ENCODE peak calls at places on chromosome 18, in seven cellular contexts. One of them, this sample, is unnamed.

GRCh38 chr18:574456-575228 is 5.5 kb upstream of the CETN1 start:
- DNase-seq in A549: no peak
- DNase-seq in heart left ventricle: no peak
- DNase-seq in gastrocnemius medialis: no peak
- DNase-seq in ovary: no peak
- DNase-seq in GM12878: no peak
- DNase-seq in spleen: no peak
- DNase-seq in this sample: no peak

GRCh38 chr18:811192-812122 is 585 bp downstream of the YES1 start:
- DNase-seq in A549: no peak
- DNase-seq in heart left ventricle: peak; percentile 57
- DNase-seq in gastrocnemius medialis: peak; percentile 24
- DNase-seq in ovary: no peak
- DNase-seq in GM12878: no peak
- DNase-seq in spleen: peak; percentile 89
- DNase-seq in this sample: no peak

GRCh38 chr18:73614812-73615211 is 532.8 kb downstream of the FBXO15 start:
- DNase-seq in A549: peak; percentile 9
- DNase-seq in heart left ventricle: no peak
- DNase-seq in gastrocnemius medialis: no peak
- DNase-seq in ovary: no peak
- DNase-seq in GM12878: no peak
- DNase-seq in spleen: no peak
- DNase-seq in this sample: no peak

GRCh38 chr18:32550958-32551357 is 80.3 kb upstream of the GAREM1 start:
- DNase-seq in A549: no peak
- DNase-seq in heart left ventricle: no peak
- DNase-seq in gastrocnemius medialis: no peak
- DNase-seq in ovary: no peak
- DNase-seq in GM12878: no peak
- DNase-seq in spleen: no peak
- DNase-seq in this sample: no peak

GRCh38 chr18:42413870-42414269 is 458.8 kb downstream of the PIK3C3 start:
- DNase-seq in A549: peak; percentile 0
- DNase-seq in heart left ventricle: no peak
- DNase-seq in gastrocnemius medialis: no peak
- DNase-seq in ovary: no peak
- DNase-seq in GM12878: no peak
- DNase-seq in spleen: no peak
- DNase-seq in this sample: no peak

GRCh38 chr18:35386600-35387366 is 9.6 kb upstream of the ZNF396 start:
- DNase-seq in A549: peak; percentile 83
- DNase-seq in heart left ventricle: peak; percentile 57
- DNase-seq in gastrocnemius medialis: peak; percentile 26
- DNase-seq in ovary: peak; percentile 50
- DNase-seq in GM12878: no peak
- DNase-seq in spleen: no peak
- DNase-seq in this sample: peak; percentile 87

GRCh38 chr18:45730832-45731545 is 7.0 kb downstream of the SLC14A1 start:
- DNase-seq in A549: peak; percentile 70
- DNase-seq in heart left ventricle: no peak
- DNase-seq in gastrocnemius medialis: no peak
- DNase-seq in ovary: no peak
- DNase-seq in GM12878: no peak
- DNase-seq in spleen: no peak
- DNase-seq in this sample: no peak

GRCh38 chr18:59802031-59802430 is 97.8 kb upstream of the PMAIP1 start:
- DNase-seq in A549: no peak
- DNase-seq in heart left ventricle: no peak
- DNase-seq in gastrocnemius medialis: no peak
- DNase-seq in ovary: no peak
- DNase-seq in GM12878: peak; percentile 13
- DNase-seq in spleen: no peak
- DNase-seq in this sample: no peak

GRCh38 chr18:995641-996040 is 91.0 kb downstream of the ADCYAP1 start:
- DNase-seq in A549: no peak
- DNase-seq in heart left ventricle: no peak
- DNase-seq in gastrocnemius medialis: no peak
- DNase-seq in ovary: no peak
- DNase-seq in GM12878: no peak
- DNase-seq in spleen: no peak
- DNase-seq in this sample: no peak

GRCh38 chr18:12307871-12308385 is at the start of gene TUBB6:
- DNase-seq in A549: peak; percentile 38
- DNase-seq in heart left ventricle: peak; percentile 91
- DNase-seq in gastrocnemius medialis: peak; percentile 27
- DNase-seq in ovary: peak; percentile 77
- DNase-seq in GM12878: no peak
- DNase-seq in spleen: peak; percentile 81
- DNase-seq in this sample: peak; percentile 93

GRCh38 chr18:3230401-3231334 is 10.9 kb upstream of the MYOM1 start:
- DNase-seq in A549: peak; percentile 49
- DNase-seq in heart left ventricle: no peak
- DNase-seq in gastrocnemius medialis: no peak
- DNase-seq in ovary: no peak
- DNase-seq in GM12878: no peak
- DNase-seq in spleen: no peak
- DNase-seq in this sample: no peak

GRCh38 chr18:66646622-66647021 is 42.7 kb upstream of the CDH19 start:
- DNase-seq in A549: no peak
- DNase-seq in heart left ventricle: no peak
- DNase-seq in gastrocnemius medialis: no peak
- DNase-seq in ovary: no peak
- DNase-seq in GM12878: no peak
- DNase-seq in spleen: no peak
- DNase-seq in this sample: no peak

GRCh38 chr18:8116346-8117007 is 492.8 kb upstream of the RAB12 start:
- DNase-seq in A549: peak; percentile 78
- DNase-seq in heart left ventricle: no peak
- DNase-seq in gastrocnemius medialis: no peak
- DNase-seq in ovary: no peak
- DNase-seq in GM12878: no peak
- DNase-seq in spleen: no peak
- DNase-seq in this sample: no peak

GRCh38 chr18:63291278-63291677 is 28.3 kb downstream of the BCL2 start:
- DNase-seq in A549: no peak
- DNase-seq in heart left ventricle: no peak
- DNase-seq in gastrocnemius medialis: no peak
- DNase-seq in ovary: no peak
- DNase-seq in GM12878: no peak
- DNase-seq in spleen: no peak
- DNase-seq in this sample: no peak

GRCh38 chr18:63297678-63298392 is 21.7 kb downstream of the BCL2 start:
- DNase-seq in A549: no peak
- DNase-seq in heart left ventricle: no peak
- DNase-seq in gastrocnemius medialis: no peak
- DNase-seq in ovary: peak; percentile 46
- DNase-seq in GM12878: no peak
- DNase-seq in spleen: no peak
- DNase-seq in this sample: no peak

GRCh38 chr18:63290456-63291200 is 28.9 kb downstream of the BCL2 start:
- DNase-seq in A549: no peak
- DNase-seq in heart left ventricle: no peak
- DNase-seq in gastrocnemius medialis: no peak
- DNase-seq in ovary: no peak
- DNase-seq in GM12878: no peak
- DNase-seq in spleen: no peak
- DNase-seq in this sample: no peak

GRCh38 chr18:63293930-63294329 is 25.6 kb downstream of the BCL2 start:
- DNase-seq in A549: no peak
- DNase-seq in heart left ventricle: no peak
- DNase-seq in gastrocnemius medialis: no peak
- DNase-seq in ovary: no peak
- DNase-seq in GM12878: no peak
- DNase-seq in spleen: no peak
- DNase-seq in this sample: no peak

DNA sequence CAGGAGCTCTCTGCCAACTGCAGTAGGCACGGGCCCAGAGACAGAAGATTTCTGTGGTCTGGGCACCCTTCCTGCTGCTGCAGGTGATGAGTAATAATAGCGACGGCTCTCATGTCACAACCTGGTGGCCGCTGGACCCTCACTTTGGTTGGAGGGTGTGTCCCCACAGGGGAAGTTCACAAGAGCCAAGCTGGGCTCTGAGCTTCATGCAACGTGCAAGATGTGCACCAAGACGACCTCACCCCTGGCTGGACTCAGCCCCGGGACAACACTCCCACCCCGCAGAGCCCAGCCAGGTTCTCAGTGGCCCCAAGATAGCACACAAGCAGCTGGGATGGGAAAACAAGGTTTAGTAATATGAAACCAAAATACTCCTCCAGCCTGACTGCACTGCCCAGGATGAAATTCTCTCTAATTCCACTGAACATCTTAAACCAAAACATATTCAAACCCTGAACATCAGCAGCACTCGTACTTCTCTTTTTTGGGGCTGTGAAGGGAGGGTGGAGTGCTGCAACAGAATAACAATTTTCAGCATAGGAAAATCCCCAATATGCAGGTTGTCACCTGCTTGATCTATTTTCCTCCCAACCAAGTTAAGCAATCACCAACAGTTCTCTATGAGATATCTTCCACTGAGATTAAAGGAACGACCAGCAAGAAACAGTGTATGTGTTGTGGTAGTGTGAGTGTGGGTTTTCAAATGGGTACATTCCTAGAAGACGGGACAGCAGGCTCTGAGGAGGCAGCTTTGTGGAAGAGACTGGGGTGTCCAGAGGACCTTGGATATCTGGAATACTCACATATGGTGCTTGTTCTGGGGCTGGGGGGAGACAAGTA is 26.5 kb downstream of the BCL2 start:
- DNase-seq in A549: no peak
- DNase-seq in heart left ventricle: no peak
- DNase-seq in gastrocnemius medialis: peak; percentile 79
- DNase-seq in ovary: peak; percentile 36
- DNase-seq in GM12878: no peak
- DNase-seq in spleen: peak; percentile 85
- DNase-seq in this sample: no peak
- TF ChIP-seq POLR2A in A549: no peak
- TF ChIP-seq POLR2A in heart left ventricle: no peak
- TF ChIP-seq POLR2A in gastrocnemius medialis: no peak
- TF ChIP-seq POLR2A in ovary: no peak
- TF ChIP-seq POLR2A in GM12878: no peak
- TF ChIP-seq POLR2A in spleen: no peak
- TF ChIP-seq POLR2A in this sample: no peak

GRCh38 chr18:55778731-55779460 is 190.9 kb upstream of the TCF4 start:
- DNase-seq in A549: no peak
- DNase-seq in heart left ventricle: no peak
- DNase-seq in gastrocnemius medialis: no peak
- DNase-seq in ovary: no peak
- DNase-seq in GM12878: no peak
- DNase-seq in spleen: no peak
- DNase-seq in this sample: no peak
- H3K4me3 ChIP-seq in A549: no peak overlapping the region
- H3K4me3 ChIP-seq in heart left ventricle: peak overlapping the region; percentile 59
- H3K4me3 ChIP-seq in gastrocnemius medialis: peak overlapping the region; percentile 59
- H3K4me3 ChIP-seq in ovary: peak overlapping the region; percentile 48
- H3K4me3 ChIP-seq in GM12878: no peak overlapping the region
- H3K4me3 ChIP-seq in spleen: peak overlapping the region; percentile 56
- H3K4me3 ChIP-seq in this sample: no peak overlapping the region

DNA sequence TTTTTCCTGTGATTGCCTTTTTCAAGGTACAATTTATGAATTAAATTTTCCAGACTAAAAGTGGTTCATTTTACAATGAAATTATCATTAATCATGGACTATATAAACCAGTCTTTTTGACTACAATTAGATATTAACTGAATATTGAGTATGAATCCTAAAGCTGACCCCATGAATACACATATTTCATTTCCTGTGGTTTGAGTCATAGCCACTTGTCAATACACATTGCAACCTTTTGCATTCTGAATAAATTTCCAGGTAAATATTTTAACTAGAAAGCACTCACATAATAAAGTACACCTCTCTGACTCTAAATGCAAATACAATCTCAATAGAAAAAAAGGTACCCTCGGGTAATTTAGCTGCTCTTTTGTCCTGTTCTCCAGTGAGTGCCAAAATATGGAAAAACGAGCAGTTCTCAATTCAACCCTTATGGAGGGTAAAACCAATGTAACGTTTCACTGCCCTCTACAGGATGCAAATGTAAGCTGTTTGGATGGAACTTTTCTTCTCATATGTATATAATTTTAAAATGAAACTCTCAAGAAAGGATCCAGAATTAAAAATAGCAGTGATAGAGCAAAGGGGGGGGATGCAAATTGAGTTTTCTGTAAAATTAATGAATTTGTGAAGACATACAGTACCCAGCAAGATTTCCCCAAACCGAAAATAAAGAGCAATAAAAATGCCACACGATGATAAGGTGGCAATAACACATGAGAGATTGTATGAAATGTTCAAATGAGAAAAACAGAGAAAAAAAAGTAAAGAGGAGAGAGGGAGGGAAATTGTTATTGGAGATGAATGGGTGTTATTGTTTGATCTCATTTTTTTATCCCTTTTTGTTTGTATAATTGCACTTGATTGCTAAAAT is 1795.7 kb upstream of the PIK3C3 start:
- DNase-seq in A549: peak; percentile 21
- DNase-seq in heart left ventricle: no peak
- DNase-seq in gastrocnemius medialis: no peak
- DNase-seq in ovary: no peak
- DNase-seq in GM12878: peak; percentile 1
- DNase-seq in spleen: no peak
- DNase-seq in this sample: no peak
- TF ChIP-seq CTCF in A549: peak; percentile 34
- TF ChIP-seq CTCF in heart left ventricle: peak; percentile 56
- TF ChIP-seq CTCF in gastrocnemius medialis: no peak
- TF ChIP-seq CTCF in ovary: no peak
- TF ChIP-seq CTCF in GM12878: peak; percentile 62
- TF ChIP-seq CTCF in spleen: no peak
- TF ChIP-seq CTCF in this sample: no peak

DNA sequence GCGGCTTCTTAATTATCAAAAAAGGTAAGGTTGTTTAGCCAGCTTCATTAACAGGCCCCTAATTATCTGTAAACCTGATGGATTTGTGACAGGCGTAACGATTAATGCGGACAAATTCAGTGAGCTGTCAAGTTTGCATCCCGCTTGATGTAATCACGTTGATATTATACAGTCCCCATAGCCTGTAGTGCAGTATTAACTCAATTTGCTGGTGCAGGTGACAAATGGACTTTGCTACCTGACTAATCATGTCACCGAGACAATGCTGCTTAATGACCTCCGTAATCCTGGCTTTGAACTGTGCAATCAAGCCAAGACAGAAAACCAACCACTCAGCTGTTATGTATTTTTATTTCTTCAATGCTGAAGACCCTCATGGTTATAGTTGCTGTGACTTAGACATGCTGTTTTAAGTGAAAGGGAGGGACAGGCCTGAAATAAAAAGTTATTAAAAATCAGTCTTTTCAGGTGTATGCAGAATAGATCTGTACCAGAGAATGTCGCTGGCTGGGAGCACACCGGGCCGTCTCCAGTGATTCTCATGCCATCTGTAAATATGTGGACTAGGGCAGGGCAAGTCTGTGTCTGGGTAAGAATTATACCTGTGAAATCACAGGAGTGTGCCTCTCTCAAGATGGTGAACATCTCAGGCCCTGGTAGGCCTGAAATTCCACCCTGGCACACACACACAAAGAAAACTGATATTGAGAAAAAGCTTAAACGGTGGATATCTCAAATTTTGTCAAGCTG is 4.3 kb downstream of the TSHZ1 start:
- DNase-seq in A549: no peak
- DNase-seq in heart left ventricle: no peak
- DNase-seq in gastrocnemius medialis: no peak
- DNase-seq in ovary: no peak
- DNase-seq in GM12878: no peak
- DNase-seq in spleen: no peak
- DNase-seq in this sample: no peak
- TF ChIP-seq POLR2A in A549: no peak
- TF ChIP-seq POLR2A in heart left ventricle: no peak
- TF ChIP-seq POLR2A in gastrocnemius medialis: no peak
- TF ChIP-seq POLR2A in ovary: no peak
- TF ChIP-seq POLR2A in GM12878: no peak
- TF ChIP-seq POLR2A in spleen: no peak
- TF ChIP-seq POLR2A in this sample: no peak